ENCODE peak calls at places on chromosomes 16 and 17, in eight cellular contexts. N is A549, J is fibroblast of lung, O is stomach, D is progenitor cell of endocrine pancreas, W is epithelial cell of esophagus, L is transverse colon, Z is endodermal cell. S is an unnamed sample.
A peak's percentile ranks its signal among the peaks of the same experiment; 100 is the strongest.

GRCh38 chr16:6573577-6573976 is 759.1 kb upstream of the RBFOX1 start:
- DNase-seq in N (no peak), J (no peak), O (no peak), D (peak; percentile 30), W (no peak), L (peak; percentile 28), Z (peak; percentile 87), S (no peak)

GRCh38 chr16:47519996-47520679 is 59.0 kb downstream of the PHKB start:
- DNase-seq in N (no peak), J (no peak), O (no peak), D (no peak), W (peak; percentile 39), L (no peak), Z (no peak), S (peak; percentile 15)

GRCh38 chr16:62829615-62830014 is 793.4 kb upstream of the CDH8 start:
- DNase-seq in N (no peak), J (no peak), O (no peak), D (no peak), W (no peak), L (no peak), Z (no peak), S (no peak)

GRCh38 chr17:49514374-49514738 is 19.3 kb downstream of the NGFR start:
- DNase-seq in N (no peak), J (no peak), O (no peak), D (no peak), W (no peak), L (no peak), Z (peak; percentile 89), S (no peak)

GRCh38 chr16:89355036-89355435 is 135.3 kb downstream of the ANKRD11 start:
- DNase-seq in N (no peak), J (no peak), O (no peak), D (no peak), W (no peak), L (no peak), Z (no peak), S (no peak)

GRCh38 chr17:66978514-66979061 is 14.1 kb downstream of the CACNG4 start:
- DNase-seq in N (no peak), J (no peak), O (no peak), D (no peak), W (no peak), L (no peak), Z (no peak), S (no peak)

GRCh38 chr16:68126395-68126794 is 41.2 kb downstream of the NFATC3 start:
- DNase-seq in N (no peak), J (no peak), O (no peak), D (no peak), W (no peak), L (no peak), Z (no peak), S (no peak)

GRCh38 chr16:14308357-14308723 is 237.2 kb downstream of the MRTFB start:
- DNase-seq in N (no peak), J (no peak), O (no peak), D (no peak), W (no peak), L (no peak), Z (no peak), S (no peak)

GRCh38 chr17:6639651-6640535 is 618 bp downstream of the KIAA0753 start:
- DNase-seq in N (peak; percentile 43), J (peak; percentile 51), O (no peak), D (peak; percentile 28), W (peak; percentile 39), L (peak; percentile 47), Z (peak; percentile 80), S (no peak)

GRCh38 chr16:30040221-30040620 is 9.2 kb upstream of the TLCD3B start:
- DNase-seq in N (no peak), J (no peak), O (no peak), D (no peak), W (no peak), L (no peak), Z (no peak), S (no peak)

GRCh38 chr17:42618442-42619150 is 9.1 kb downstream of the TUBG1 start:
- DNase-seq in N (peak; percentile 65), J (peak; percentile 24), O (peak; percentile 86), D (peak; percentile 10), W (peak; percentile 44), L (peak; percentile 73), Z (peak; percentile 94), S (peak; percentile 57)

GRCh38 chr17:27578718-27579085 is 52.3 kb upstream of the LGALS9 start:
- DNase-seq in N (no peak), J (peak; percentile 71), O (no peak), D (no peak), W (peak; percentile 39), L (no peak), Z (peak; percentile 65), S (peak; percentile 26)

GRCh38 chr16:75087040-75087979 is 29.3 kb downstream of the LDHD start:
- DNase-seq in N (no peak), J (peak; percentile 45), O (no peak), D (no peak), W (peak; percentile 27), L (peak; percentile 63), Z (peak; percentile 70), S (peak; percentile 32)

GRCh38 chr17:66807182-66807581 is 27.7 kb upstream of the CACNG5 start:
- DNase-seq in N (no peak), J (no peak), O (peak; percentile 56), D (no peak), W (no peak), L (no peak), Z (no peak), S (no peak)

GRCh38 chr17:61404702-61405046 is 5.0 kb downstream of the TBX2 start:
- DNase-seq in N (no peak), J (no peak), O (no peak), D (no peak), W (no peak), L (no peak), Z (peak; percentile 79), S (no peak)

GRCh38 chr16:14307623-14308356 is 236.7 kb downstream of the MRTFB start:
- DNase-seq in N (peak; percentile 74), J (peak; percentile 34), O (no peak), D (no peak), W (peak; percentile 61), L (no peak), Z (peak; percentile 73), S (peak; percentile 28)

GRCh38 chr17:31496097-31496496 is 104.6 kb downstream of the RAB11FIP4 start:
- DNase-seq in N (no peak), J (no peak), O (no peak), D (no peak), W (no peak), L (no peak), Z (no peak), S (no peak)

GRCh38 chr16:77679336-77679735 is 43.0 kb upstream of the NUDT7 start:
- DNase-seq in N (no peak), J (no peak), O (no peak), D (no peak), W (no peak), L (no peak), Z (no peak), S (no peak)

GRCh38 chr16:64409762-64410161 is 712.1 kb downstream of the CDH11 start:
- DNase-seq in N (no peak), J (no peak), O (no peak), D (no peak), W (no peak), L (no peak), Z (no peak), S (no peak)

GRCh38 chr16:84144301-84144858 is 597 bp downstream of the HSDL1 start:
- DNase-seq in N (peak; percentile 14), J (no peak), O (peak; percentile 30), D (peak; percentile 19), W (peak; percentile 28), L (peak; percentile 33), Z (peak; percentile 76), S (no peak)
- TF ChIP-seq CTCF in N (no peak), J (no peak), O (no peak), D (peak; percentile 20), W (no peak), L (no peak), Z (peak; percentile 12), S (peak; percentile 17)

GRCh38 chr16:31713945-31714898 is 159.4 kb upstream of the ZNF267 start:
- DNase-seq in N (no peak), J (no peak), O (no peak), D (no peak), W (peak; percentile 9), L (no peak), Z (peak; percentile 90), S (no peak)
- TF ChIP-seq CTCF in N (no peak), J (no peak), O (no peak), D (peak; percentile 56), W (peak; percentile 35), L (no peak), Z (peak; percentile 83), S (peak; percentile 47)

DNA sequence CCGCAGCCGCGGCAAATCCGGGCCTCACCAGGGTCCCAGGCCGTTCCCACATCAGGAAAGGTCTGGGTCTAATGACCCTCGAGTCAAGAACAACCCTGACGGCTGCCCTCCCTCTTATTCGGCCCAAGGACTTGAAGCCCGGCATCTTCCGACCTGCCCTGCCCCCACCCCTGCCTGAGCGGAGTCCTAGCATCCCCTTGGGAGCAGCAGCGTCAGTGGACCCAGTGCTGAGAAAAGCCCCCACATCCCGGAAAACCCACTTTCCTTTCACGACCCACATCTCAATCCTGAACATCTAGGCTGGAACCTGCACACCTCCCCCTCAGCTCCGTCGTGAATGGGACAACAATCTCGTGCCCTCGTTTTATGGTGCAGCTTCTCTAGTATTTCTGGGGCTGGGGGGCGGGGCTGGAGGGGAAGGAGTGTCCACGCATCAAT is 796 bp downstream of the TMEM88 start:
- DNase-seq in N (no peak), J (no peak), O (no peak), D (no peak), W (no peak), L (no peak), Z (no peak), S (no peak)
- TF ChIP-seq CTCF in N (no peak), J (no peak), O (no peak), D (no peak), W (no peak), L (no peak), Z (no peak), S (no peak)

DNA sequence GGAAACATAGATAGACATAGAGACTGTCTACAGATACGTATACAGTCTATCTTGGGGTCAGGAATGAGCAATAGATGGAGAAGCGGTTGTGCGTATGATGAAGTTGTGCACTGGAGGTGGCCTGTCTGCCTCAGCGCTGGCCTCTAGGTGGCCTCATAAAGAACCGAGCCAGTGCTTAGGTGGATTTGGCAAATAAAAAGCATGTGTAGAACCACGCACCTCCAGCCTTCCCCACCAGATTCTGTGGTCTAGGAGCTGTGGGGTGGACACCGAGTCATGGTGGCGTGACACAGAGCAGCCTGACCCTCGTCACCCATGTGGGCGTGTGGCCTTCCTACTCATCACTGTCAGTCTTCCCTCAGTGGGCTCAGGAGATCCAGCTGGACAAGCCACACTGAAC is 34.0 kb downstream of the PGS1 start:
- DNase-seq in N (peak; percentile 51), J (peak; percentile 22), O (no peak), D (no peak), W (no peak), L (no peak), Z (no peak), S (no peak)
- TF ChIP-seq CTCF in N (peak; percentile 51), J (peak; percentile 11), O (no peak), D (peak; percentile 52), W (peak; percentile 49), L (peak; percentile 27), Z (peak; percentile 77), S (peak; percentile 49)

GRCh38 chr17:10415161-10415560 is 6.6 kb downstream of the MYH8 start:
- DNase-seq in N (no peak), J (no peak), O (no peak), D (no peak), W (no peak), L (no peak), Z (peak; percentile 70), S (no peak)
- TF ChIP-seq CTCF in N (no peak), J (no peak), O (no peak), D (no peak), W (no peak), L (no peak), Z (peak; percentile 57), S (no peak)

S was measured in bronchial epithelial cell.